ENCODE peak calls at places on chromosome 5, in seven cellular contexts. I is fibroblast of lung; R is stimulated activated CD8-positive, alpha-beta memory T cell treated with anti-CD3 and anti-CD28 coated beads, Interleukin-7, amount 100 ng/mL, for 1 hour; G is NCI-H460; N is IMR-90; S is hypothalamus; B is adrenal gland. D is an unnamed sample.

GRCh38 chr5:139833525-139833924 is 37.9 kb downstream of the PSD2 start:
- DNase-seq in I (no peak), R (no peak), G (no peak), N (no peak), S (no peak), B (no peak), D (no peak)

GRCh38 chr5:141646026-141646425 is 5.2 kb downstream of the FCHSD1 start:
- DNase-seq in I (no peak), R (no peak), G (no peak), N (no peak), S (no peak), B (no peak), D (no peak)

GRCh38 chr5:78622302-78622971 is 26.1 kb downstream of the LHFPL2 start:
- DNase-seq in I (no peak), R (no peak), G (no peak), N (no peak), S (no peak), B (no peak), D (no peak)

GRCh38 chr5:29208026-29208425 is 1985.5 kb upstream of the CDH6 start:
- DNase-seq in I (peak; percentile 27), R (no peak), G (no peak), N (no peak), S (no peak), B (no peak), D (no peak)

GRCh38 chr5:180281706-180282105 is 10.2 kb downstream of the MAPK9 start:
- DNase-seq in I (no peak), R (no peak), G (no peak), N (no peak), S (no peak), B (no peak), D (no peak)

GRCh38 chr5:170273968-170274710 is 23.4 kb downstream of the LCP2 start:
- DNase-seq in I (peak; percentile 2), R (no peak), G (no peak), N (no peak), S (no peak), B (peak; percentile 29), D (no peak)

GRCh38 chr5:52849544-52849943 is 61.8 kb downstream of the ITGA1 start:
- DNase-seq in I (no peak), R (no peak), G (no peak), N (no peak), S (no peak), B (no peak), D (no peak)

GRCh38 chr5:119406551-119406950 is 45.7 kb upstream of the HSD17B4 start:
- DNase-seq in I (no peak), R (no peak), G (no peak), N (no peak), S (no peak), B (no peak), D (no peak)

GRCh38 chr5:180785151-180785781 is 17.3 kb downstream of the MGAT1 start:
- DNase-seq in I (peak; percentile 80), R (no peak), G (no peak), N (peak; percentile 87), S (no peak), B (peak; percentile 44), D (no peak)

GRCh38 chr5:1523793-1524480 is at the start of gene LPCAT1:
- DNase-seq in I (peak; percentile 68), R (peak; percentile 57), G (peak; percentile 67), N (peak; percentile 60), S (peak; percentile 49), B (peak; percentile 85), D (peak; percentile 56)

GRCh38 chr5:78698218-78698751 is 49.7 kb upstream of the LHFPL2 start:
- DNase-seq in I (peak; percentile 91), R (no peak), G (no peak), N (peak; percentile 36), S (no peak), B (no peak), D (no peak)

GRCh38 chr5:126124706-126125345 is 298.4 kb upstream of the GRAMD2B start:
- DNase-seq in I (peak; percentile 83), R (no peak), G (no peak), N (peak; percentile 64), S (no peak), B (no peak), D (no peak)

GRCh38 chr5:151005187-151005974 is 15.0 kb upstream of the GPX3 start:
- DNase-seq in I (no peak), R (no peak), G (no peak), N (no peak), S (no peak), B (peak; percentile 43), D (peak; percentile 53)

GRCh38 chr5:77847814-77848290 is 71.7 kb upstream of the TBCA start:
- DNase-seq in I (no peak), R (no peak), G (no peak), N (no peak), S (no peak), B (no peak), D (no peak)

GRCh38 chr5:113081091-113081490 is 104.5 kb downstream of the DCP2 start:
- DNase-seq in I (no peak), R (no peak), G (no peak), N (no peak), S (no peak), B (no peak), D (no peak)

GRCh38 chr5:159854916-159855315 is 61.4 kb upstream of the ADRA1B start:
- DNase-seq in I (peak; percentile 74), R (no peak), G (no peak), N (peak; percentile 34), S (no peak), B (no peak), D (no peak)

GRCh38 chr5:16735092-16735970 is 118.5 kb upstream of the RETREG1 start:
- DNase-seq in I (peak; percentile 29), R (no peak), G (no peak), N (no peak), S (no peak), B (no peak), D (no peak)

GRCh38 chr5:133761606-133762005 is 149.3 kb upstream of the FSTL4 start:
- DNase-seq in I (no peak), R (no peak), G (no peak), N (no peak), S (no peak), B (no peak), D (no peak)

GRCh38 chr5:126851441-126852103 is 74.6 kb downstream of the LMNB1 start:
- DNase-seq in I (no peak), R (no peak), G (no peak), N (no peak), S (no peak), B (no peak), D (no peak)

GRCh38 chr5:5146530-5147160 is 6.5 kb downstream of the ADAMTS16 start:
- DNase-seq in I (peak; percentile 53), R (no peak), G (no peak), N (no peak), S (no peak), B (no peak), D (no peak)

GRCh38 chr5:175700991-175701390 is 43.1 kb downstream of the HRH2 start:
- DNase-seq in I (no peak), R (no peak), G (peak; percentile 27), N (no peak), S (no peak), B (no peak), D (no peak)

GRCh38 chr5:14009575-14009974 is 65.1 kb upstream of the DNAH5 start:
- DNase-seq in I (no peak), R (no peak), G (no peak), N (peak; percentile 41), S (no peak), B (no peak), D (no peak)

GRCh38 chr5:75885321-75885720 is 168.1 kb upstream of the POC5 start:
- DNase-seq in I (no peak), R (no peak), G (no peak), N (no peak), S (no peak), B (no peak), D (no peak)

GRCh38 chr5:761854-762685 is 22.5 kb downstream of the ZDHHC11B start:
- DNase-seq in I (no peak), R (no peak), G (no peak), N (no peak), S (peak; percentile 42), B (no peak), D (peak; percentile 16)

GRCh38 chr5:77312411-77312810 is 101.9 kb downstream of the PDE8B start:
- DNase-seq in I (peak; percentile 18), R (no peak), G (peak; percentile 7), N (peak; percentile 57), S (no peak), B (peak; percentile 66), D (no peak)

GRCh38 chr5:62043289-62044274 is 262.4 kb upstream of the KIF2A start:
- DNase-seq in I (no peak), R (no peak), G (no peak), N (no peak), S (no peak), B (no peak), D (no peak)

GRCh38 chr5:4156889-4157288 is 561.3 kb downstream of the IRX1 start:
- DNase-seq in I (peak; percentile 3), R (no peak), G (no peak), N (no peak), S (no peak), B (no peak), D (no peak)

GRCh38 chr5:103177543-103177942 is 57.4 kb downstream of the PPIP5K2 start:
- DNase-seq in I (no peak), R (no peak), G (no peak), N (no peak), S (no peak), B (no peak), D (no peak)

GRCh38 chr5:141772281-141772680 is 90.3 kb upstream of the ARAP3 start:
- DNase-seq in I (peak; percentile 19), R (no peak), G (no peak), N (peak; percentile 45), S (no peak), B (no peak), D (no peak)

GRCh38 chr5:169701910-169702451 is 64.9 kb downstream of the DOCK2 start:
- DNase-seq in I (peak; percentile 47), R (no peak), G (peak; percentile 51), N (peak; percentile 64), S (no peak), B (no peak), D (no peak)

GRCh38 chr5:147559725-147560124 is 49.9 kb upstream of the DPYSL3 start:
- DNase-seq in I (peak; percentile 63), R (no peak), G (no peak), N (no peak), S (no peak), B (no peak), D (no peak)

GRCh38 chr5:133921899-133922468 is 46.4 kb downstream of the C5orf15 start:
- DNase-seq in I (no peak), R (no peak), G (no peak), N (no peak), S (no peak), B (no peak), D (no peak)

GRCh38 chr5:103569313-103570060 is 6.9 kb upstream of the NUDT12 start:
- DNase-seq in I (peak; percentile 11), R (no peak), G (no peak), N (peak; percentile 6), S (no peak), B (no peak), D (no peak)